ENCODE peak calls at places on chromosomes 13 and 19, in eight cellular contexts. R is fibroblast of lung, Y is IMR-90, G is GM23248, O is K562, P is H9, H is trophoblast cell, C is SK-N-MC. F is an unnamed sample.

GRCh38 chr13:111401755-111402154 is 81.3 kb downstream of the TEX29 start:
- DNase-seq in Y (no peak), R (no peak), O (no peak), P (no peak), C (no peak), H (no peak), G (no peak), F (no peak)

GRCh38 chr19:49888478-49888901 is 8.2 kb downstream of the IL4I1 start:
- DNase-seq in G (no peak), H (no peak), P (no peak), O (no peak), Y (no peak), R (no peak), C (no peak), F (no peak)

GRCh38 chr13:24251525-24251924 is 57.9 kb upstream of the C1QTNF9 start:
- DNase-seq in H (no peak), R (no peak), O (no peak), C (no peak), G (no peak), P (no peak), Y (no peak), F (no peak)

GRCh38 chr13:23427342-23428182 is 5.9 kb downstream of the SACS start:
- DNase-seq in H (no peak), C (no peak), G (peak), O (no peak), Y (peak), P (no peak), R (peak), F (no peak)

GRCh38 chr13:51905787-51906186 is 44.0 kb downstream of the CCDC70 start:
- DNase-seq in C (no peak), G (no peak), P (peak), O (no peak), H (no peak), R (no peak), Y (no peak), F (peak)

GRCh38 chr13:26037302-26037701 is 14.5 kb downstream of the SHISA2 start:
- DNase-seq in H (peak), Y (no peak), O (peak), C (no peak), G (no peak), R (no peak), P (peak), F (peak)

GRCh38 chr13:43205421-43205820 is 182.0 kb downstream of the DNAJC15 start:
- DNase-seq in O (no peak), H (no peak), Y (no peak), R (no peak), G (no peak), P (no peak), C (no peak), F (no peak)

GRCh38 chr19:35266904-35267817 is 1.6 kb upstream of the USF2 start:
- DNase-seq in C (no peak), P (peak), O (peak), G (peak), H (no peak), Y (peak), R (peak), F (peak)

GRCh38 chr19:46205183-46205984 is 24.2 kb upstream of the IGFL1 start:
- DNase-seq in H (no peak), C (no peak), P (no peak), R (no peak), O (no peak), Y (no peak), G (no peak), F (no peak)

GRCh38 chr13:26806891-26807290 is 46.3 kb upstream of the GPR12 start:
- DNase-seq in H (no peak), Y (no peak), C (no peak), P (no peak), R (no peak), O (no peak), G (no peak), F (no peak)

GRCh38 chr13:40613192-40613818 is 53.1 kb downstream of the FOXO1 start:
- DNase-seq in Y (no peak), O (no peak), R (no peak), G (no peak), P (no peak), H (no peak), C (no peak), F (peak)

GRCh38 chr19:35556846-35557538 is 6.5 kb downstream of the ATP4A start:
- DNase-seq in C (no peak), R (no peak), P (no peak), G (no peak), O (no peak), Y (no peak), H (no peak), F (no peak)

GRCh38 chr19:16121141-16121540 is 9.5 kb downstream of the RAB8A start:
- DNase-seq in G (no peak), P (no peak), C (no peak), Y (no peak), H (no peak), O (no peak), R (no peak), F (no peak)

GRCh38 chr19:29517946-29518345 is 7.8 kb upstream of the VSTM2B start:
- DNase-seq in R (no peak), O (no peak), P (no peak), G (no peak), H (no peak), Y (no peak), C (no peak), F (no peak)

GRCh38 chr13:66617786-66618185 is 612.4 kb downstream of the PCDH9 start:
- DNase-seq in C (no peak), G (no peak), P (no peak), H (no peak), O (peak), Y (no peak), R (no peak), F (no peak)

GRCh38 chr19:54489341-54489740 is 13.3 kb upstream of the LAIR2 start:
- DNase-seq in C (no peak), P (no peak), G (no peak), Y (no peak), O (no peak), H (peak), R (no peak), F (no peak)

DNA sequence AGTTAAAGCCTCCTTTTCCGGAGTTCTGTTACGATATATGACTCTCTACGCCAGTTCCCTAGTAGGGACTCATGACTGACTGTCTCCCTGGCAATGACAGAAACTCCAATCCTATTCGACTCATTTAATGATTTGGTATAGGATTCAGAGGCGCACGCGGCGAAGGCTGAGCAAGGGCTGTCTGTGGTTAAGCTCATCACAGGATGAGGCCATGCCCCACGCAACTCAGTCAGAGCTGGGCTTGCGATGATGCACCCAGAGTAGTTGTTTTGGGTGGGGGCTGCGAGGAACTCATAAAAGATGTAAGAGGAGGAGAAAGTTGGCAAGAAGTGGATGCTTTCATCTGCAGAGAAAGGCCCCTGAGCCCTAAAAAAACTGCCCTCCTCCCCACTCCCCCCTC is 468 bp upstream of the SERTM1 start:
- DNase-seq in R (no peak), H (no peak), O (no peak), G (no peak), P (no peak), C (no peak), Y (no peak), F (no peak)
- H3K9ac ChIP-seq in R (no peak), H (no peak), O (no peak), G (no peak), P (no peak), C (no peak), Y (no peak), F (no peak)

GRCh38 chr19:6262519-6262918 is 17.3 kb downstream of the MLLT1 start:
- DNase-seq in H (no peak), P (no peak), R (no peak), C (no peak), Y (no peak), G (no peak), O (no peak), F (no peak)
- H3K9ac ChIP-seq in H (no peak), P (no peak), R (no peak), C (no peak), Y (no peak), G (no peak), O (no peak), F (no peak)

GRCh38 chr19:51983361-51983760 is 3.3 kb downstream of the ZNF350 start:
- DNase-seq in O (no peak), C (no peak), Y (no peak), G (no peak), P (no peak), R (no peak), H (no peak), F (no peak)

DNA sequence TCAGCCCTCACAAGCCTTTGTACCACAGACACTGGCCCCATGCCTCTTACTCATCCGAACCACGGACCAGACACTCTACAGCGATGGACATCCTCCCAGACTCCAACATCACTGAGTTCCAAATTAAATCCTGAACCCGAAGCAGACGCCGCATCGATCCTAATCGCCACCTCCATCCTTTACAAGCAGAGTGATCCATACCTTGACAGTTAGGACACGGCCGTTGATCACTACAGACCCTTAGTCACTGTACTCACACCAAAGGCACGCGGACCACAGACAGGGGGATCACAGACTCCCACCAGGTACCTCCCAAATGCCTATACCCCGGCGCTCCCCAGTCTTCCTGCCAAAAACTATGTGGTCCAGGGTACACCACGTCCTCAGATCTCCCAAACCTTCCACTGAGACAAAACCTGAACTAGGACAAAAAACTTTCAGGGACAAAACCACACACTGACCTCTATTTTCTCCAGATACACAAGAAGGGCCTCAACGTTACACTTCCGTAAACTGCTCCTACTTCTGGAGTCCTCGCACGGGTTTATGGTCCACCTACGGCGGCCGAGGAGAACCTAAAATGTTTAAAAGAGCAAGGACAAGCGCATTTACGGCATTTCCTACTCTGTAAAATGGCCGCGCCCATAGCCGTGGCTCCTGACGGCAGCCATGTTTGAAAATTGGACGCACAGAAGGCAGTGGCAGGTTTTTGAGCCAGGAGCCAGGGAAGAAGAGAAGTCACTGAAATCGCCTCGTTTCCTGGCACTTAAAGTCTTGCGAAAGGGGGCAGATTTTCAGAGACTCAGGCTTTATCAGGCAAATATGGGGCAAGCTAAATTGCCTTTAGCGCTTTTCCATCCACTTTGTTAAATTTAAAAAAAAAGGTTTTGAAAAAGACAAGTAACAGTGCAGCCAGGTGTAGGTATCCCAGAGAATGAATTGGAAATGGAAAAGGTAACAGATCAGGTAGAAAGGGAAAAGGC is at the start of gene ZNF350:
- DNase-seq in H (peak), G (peak), C (peak), O (peak), P (peak), Y (peak), R (peak), F (peak)
- H3K9ac ChIP-seq in H (peak), G (peak), C (peak), O (peak), P (peak), Y (peak), R (peak), F (peak)

GRCh38 chr19:48553676-48554384 is 1.9 kb downstream of the SULT2B1 start:
- DNase-seq in P (peak), Y (peak), O (peak), H (peak), C (no peak), R (peak), G (peak), F (peak)

GRCh38 chr19:48558018-48558684 is 6.2 kb downstream of the SULT2B1 start:
- DNase-seq in G (peak), H (peak), Y (peak), P (peak), O (peak), R (peak), C (no peak), F (peak)

GRCh38 chr19:48556825-48557224 is 4.9 kb downstream of the SULT2B1 start:
- DNase-seq in H (no peak), G (no peak), R (no peak), P (no peak), C (no peak), Y (no peak), O (no peak), F (no peak)

GRCh38 chr19:48554385-48555091 is 2.6 kb downstream of the SULT2B1 start:
- DNase-seq in P (peak), O (no peak), R (no peak), G (no peak), H (peak), Y (no peak), C (no peak), F (no peak)

GRCh38 chr19:48556163-48556562 is 4.2 kb downstream of the SULT2B1 start:
- DNase-seq in C (no peak), H (peak), Y (peak), G (peak), O (no peak), R (peak), P (peak), F (peak)
- H3K9ac ChIP-seq in C (no peak), H (no peak), Y (no peak), G (peak), O (peak), R (no peak), P (no peak), F (no peak)

DNA sequence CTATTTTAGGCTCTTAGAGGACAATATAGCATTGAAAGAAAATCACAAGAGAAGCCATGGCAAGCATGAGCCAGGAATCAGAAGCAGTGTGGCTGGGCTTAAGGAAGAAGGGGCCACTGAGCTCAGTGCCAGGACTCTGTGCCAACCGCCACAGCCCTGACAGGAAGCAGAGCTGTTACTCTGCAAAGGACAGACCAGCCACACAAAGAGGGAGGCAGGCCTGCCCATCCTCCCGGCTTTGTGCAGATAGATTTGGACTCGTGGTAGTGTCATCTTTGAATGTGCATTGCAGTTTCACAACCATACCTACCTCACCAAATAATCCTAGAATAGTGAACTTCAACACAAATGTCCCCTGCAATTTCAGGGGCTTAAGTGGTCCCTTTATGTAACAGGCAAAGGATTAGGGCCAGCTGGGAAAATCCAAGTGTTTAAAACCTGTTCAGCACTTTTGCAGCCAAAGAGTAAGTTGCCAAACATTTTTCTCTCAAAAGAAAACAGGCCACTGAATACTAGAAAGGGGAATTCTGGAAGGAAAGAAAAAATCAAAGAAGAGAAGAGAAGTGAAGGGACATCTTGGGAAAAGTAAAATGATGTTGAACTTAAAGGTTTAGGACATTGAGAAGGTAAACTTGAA is 55.1 kb upstream of the CLDN10 start:
- DNase-seq in P (no peak), H (no peak), R (no peak), G (no peak), Y (no peak), O (no peak), C (no peak), F (no peak)
- H3K9ac ChIP-seq in P (no peak), H (no peak), R (no peak), G (no peak), Y (no peak), O (no peak), C (no peak), F (no peak)

DNA sequence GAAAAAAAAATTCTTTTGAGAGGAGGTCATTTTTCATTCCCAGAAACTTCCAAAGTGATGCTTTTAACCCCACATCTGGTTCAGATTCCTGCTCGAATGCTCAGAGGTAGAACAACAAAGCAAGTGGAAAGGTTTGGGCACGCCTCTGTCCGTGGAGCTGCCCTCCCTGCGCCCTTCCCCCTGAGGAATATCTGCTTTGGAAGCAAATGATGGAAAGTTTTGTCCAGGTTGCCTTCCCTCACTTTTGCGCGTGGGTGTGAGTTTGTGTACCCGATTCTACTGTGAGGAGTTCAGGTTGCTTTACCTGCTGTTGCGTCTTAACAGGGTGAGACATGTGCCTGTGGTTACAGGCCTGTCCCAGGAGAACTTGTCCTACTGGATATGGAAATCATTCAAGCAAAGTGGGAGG is 110.2 kb downstream of the KLF5 start:
- DNase-seq in R (no peak), P (no peak), C (no peak), Y (peak), H (peak), G (peak), O (no peak), F (peak)
- H3K9ac ChIP-seq in R (no peak), P (no peak), C (no peak), Y (no peak), H (no peak), G (no peak), O (no peak), F (no peak)

GRCh38 chr13:98198683-98199082 is 21.6 kb upstream of the RNF113B start:
- DNase-seq in Y (no peak), R (no peak), C (no peak), G (no peak), O (no peak), H (no peak), P (no peak), F (no peak)

GRCh38 chr13:98201178-98201577 is 24.1 kb upstream of the RNF113B start:
- DNase-seq in R (no peak), G (no peak), C (no peak), Y (no peak), P (no peak), O (no peak), H (no peak), F (no peak)

GRCh38 chr13:98200211-98200878 is 23.3 kb upstream of the RNF113B start:
- DNase-seq in O (no peak), R (no peak), H (no peak), P (peak), G (no peak), C (no peak), Y (no peak), F (no peak)

GRCh38 chr13:98202026-98202425 is 25.0 kb upstream of the RNF113B start:
- DNase-seq in R (no peak), O (no peak), P (no peak), H (no peak), G (no peak), C (no peak), Y (no peak), F (peak)

GRCh38 chr13:98199480-98199879 is 22.4 kb upstream of the RNF113B start:
- DNase-seq in P (no peak), G (no peak), C (no peak), O (no peak), H (no peak), R (no peak), Y (peak), F (no peak)
- H3K9ac ChIP-seq in P (no peak), G (no peak), C (no peak), O (no peak), H (no peak), R (no peak), Y (no peak), F (no peak)

DNA sequence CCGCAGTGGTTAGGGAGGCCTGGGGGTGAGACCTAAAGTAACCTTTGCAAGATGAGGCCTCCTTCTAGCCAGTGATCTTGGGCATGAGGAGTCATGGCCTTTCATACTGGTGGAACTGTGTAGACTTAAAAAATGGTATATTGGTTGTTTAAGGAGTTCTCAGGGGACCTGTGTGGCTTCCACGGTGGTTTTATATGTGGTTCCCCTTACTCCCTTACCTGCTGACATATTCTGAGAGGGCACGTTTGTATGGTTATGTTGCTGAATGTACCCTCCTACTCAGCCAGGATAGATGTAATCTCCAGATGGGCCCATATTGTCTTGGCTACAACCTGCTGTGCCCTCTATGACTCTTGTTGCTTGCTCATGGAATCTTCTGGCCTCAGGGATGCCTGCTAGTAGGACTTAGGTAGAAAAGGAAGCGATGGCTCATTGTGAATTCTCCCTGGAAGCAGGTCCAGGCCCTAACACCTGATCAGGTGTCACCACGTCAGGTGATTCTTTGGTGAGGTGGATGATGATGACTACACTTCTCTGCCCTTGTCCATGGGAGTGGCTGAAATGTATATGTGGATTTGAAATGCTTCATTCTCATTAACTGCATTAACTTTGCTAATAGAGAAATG is 1.8 kb downstream of the ZNF460 start:
- DNase-seq in G (no peak), H (no peak), P (no peak), Y (no peak), O (no peak), C (no peak), R (no peak), F (no peak)
- H3K9ac ChIP-seq in G (peak), H (no peak), P (peak), Y (no peak), O (no peak), C (no peak), R (no peak), F (no peak)

GRCh38 chr13:45047394-45048328 is 58.3 kb downstream of the GPALPP1 start:
- DNase-seq in P (peak), Y (peak), O (peak), G (peak), H (peak), C (peak), R (peak), F (peak)
- H3K9ac ChIP-seq in P (no peak), Y (peak), O (no peak), G (peak), H (no peak), C (no peak), R (no peak), F (peak)

DNA sequence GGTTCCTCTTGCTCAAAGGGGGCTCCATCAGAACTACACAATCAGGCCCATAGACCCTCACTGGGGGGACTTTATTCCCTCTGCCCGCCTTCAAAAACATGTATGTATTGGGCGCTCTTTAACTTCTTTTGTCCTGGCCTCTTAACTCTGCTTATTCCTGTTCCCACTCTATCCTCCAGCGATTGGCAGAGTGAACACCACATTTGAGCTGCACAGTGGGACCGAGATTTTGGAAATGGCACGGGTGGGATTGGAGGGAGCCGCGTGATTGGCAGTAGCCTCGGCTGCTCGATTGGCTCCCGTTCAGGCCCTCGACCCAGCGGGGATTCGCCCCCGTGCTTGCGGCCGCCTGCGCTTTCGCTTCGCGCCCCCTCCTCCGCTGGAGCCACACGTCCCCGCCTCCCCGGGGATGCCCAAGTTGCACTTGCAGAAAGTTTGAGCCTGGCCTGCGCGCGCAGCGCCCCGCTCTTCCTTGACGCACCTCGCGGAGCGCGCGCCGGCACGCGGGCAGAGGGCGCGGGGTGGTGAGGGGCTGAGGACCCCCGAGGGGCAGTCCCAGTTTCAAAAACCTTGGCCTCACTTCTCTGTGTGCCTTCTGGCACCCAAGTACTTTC is at the start of gene ZIC5:
- DNase-seq in O (no peak), H (no peak), P (peak), C (peak), R (no peak), G (no peak), Y (no peak), F (peak)
- H3K9ac ChIP-seq in O (peak), H (no peak), P (peak), C (peak), R (no peak), G (no peak), Y (no peak), F (no peak)

F was measured in colonic mucosa.